ENCODE peak calls at places on chromosome 17, in five cellular contexts. One of them, this sample, is unnamed.

GRCh38 chr17:16442594-16443389 is 27.4 kb downstream of the TRPV2 start:
- DNase-seq in SK-N-SH: no peak
- DNase-seq in CD8-positive, alpha-beta memory T cell: no peak
- DNase-seq in left ventricle myocardium inferior: no peak
- DNase-seq in astrocyte of the spinal cord: no peak
- DNase-seq in this sample: peak

GRCh38 chr17:49577978-49578893 is 2.6 kb downstream of the NXPH3 start:
- DNase-seq in CD8-positive, alpha-beta memory T cell: no peak
- DNase-seq in left ventricle myocardium inferior: no peak
- DNase-seq in SK-N-SH: peak
- DNase-seq in astrocyte of the spinal cord: no peak
- DNase-seq in this sample: no peak

GRCh38 chr17:16135461-16135860 is 79.9 kb downstream of the NCOR1 start:
- DNase-seq in astrocyte of the spinal cord: no peak
- DNase-seq in left ventricle myocardium inferior: no peak
- DNase-seq in CD8-positive, alpha-beta memory T cell: no peak
- DNase-seq in SK-N-SH: no peak
- DNase-seq in this sample: no peak

GRCh38 chr17:43442711-43443110 is 41.1 kb upstream of the DHX8 start:
- DNase-seq in SK-N-SH: no peak
- DNase-seq in astrocyte of the spinal cord: peak
- DNase-seq in left ventricle myocardium inferior: no peak
- DNase-seq in CD8-positive, alpha-beta memory T cell: no peak
- DNase-seq in this sample: peak

GRCh38 chr17:55672585-55673501 is 49.8 kb downstream of the TMEM100 start:
- DNase-seq in astrocyte of the spinal cord: no peak
- DNase-seq in SK-N-SH: no peak
- DNase-seq in left ventricle myocardium inferior: no peak
- DNase-seq in CD8-positive, alpha-beta memory T cell: no peak
- DNase-seq in this sample: no peak

GRCh38 chr17:29710891-29711418 is 88.2 kb upstream of the CORO6 start:
- DNase-seq in CD8-positive, alpha-beta memory T cell: no peak
- DNase-seq in astrocyte of the spinal cord: no peak
- DNase-seq in left ventricle myocardium inferior: no peak
- DNase-seq in SK-N-SH: peak
- DNase-seq in this sample: no peak

GRCh38 chr17:77237232-77238008 is 96.7 kb downstream of the SEC14L1 start:
- DNase-seq in astrocyte of the spinal cord: no peak
- DNase-seq in SK-N-SH: no peak
- DNase-seq in CD8-positive, alpha-beta memory T cell: no peak
- DNase-seq in left ventricle myocardium inferior: no peak
- DNase-seq in this sample: no peak

GRCh38 chr17:6797718-6798351 is 21.8 kb downstream of the FBXO39 start:
- DNase-seq in CD8-positive, alpha-beta memory T cell: no peak
- DNase-seq in astrocyte of the spinal cord: no peak
- DNase-seq in SK-N-SH: no peak
- DNase-seq in left ventricle myocardium inferior: no peak
- DNase-seq in this sample: no peak

GRCh38 chr17:80425835-80426426 is 11.0 kb downstream of the ENDOV start:
- DNase-seq in SK-N-SH: peak
- DNase-seq in left ventricle myocardium inferior: no peak
- DNase-seq in CD8-positive, alpha-beta memory T cell: no peak
- DNase-seq in astrocyte of the spinal cord: no peak
- DNase-seq in this sample: no peak

GRCh38 chr17:62565817-62566216 is 61.7 kb upstream of the MRC2 start:
- DNase-seq in left ventricle myocardium inferior: no peak
- DNase-seq in CD8-positive, alpha-beta memory T cell: no peak
- DNase-seq in SK-N-SH: no peak
- DNase-seq in astrocyte of the spinal cord: peak
- DNase-seq in this sample: peak

GRCh38 chr17:62948370-62948769 is 17.7 kb upstream of the TANC2 start:
- DNase-seq in SK-N-SH: no peak
- DNase-seq in astrocyte of the spinal cord: no peak
- DNase-seq in left ventricle myocardium inferior: no peak
- DNase-seq in CD8-positive, alpha-beta memory T cell: no peak
- DNase-seq in this sample: no peak

GRCh38 chr17:64016248-64016784 is 4.1 kb downstream of the ICAM2 start:
- DNase-seq in CD8-positive, alpha-beta memory T cell: no peak
- DNase-seq in SK-N-SH: peak
- DNase-seq in left ventricle myocardium inferior: no peak
- DNase-seq in astrocyte of the spinal cord: no peak
- DNase-seq in this sample: no peak

GRCh38 chr17:64017381-64017980 is 3.0 kb downstream of the ICAM2 start:
- DNase-seq in SK-N-SH: no peak
- DNase-seq in left ventricle myocardium inferior: no peak
- DNase-seq in astrocyte of the spinal cord: no peak
- DNase-seq in CD8-positive, alpha-beta memory T cell: no peak
- DNase-seq in this sample: no peak

GRCh38 chr17:64016974-64017373 is 3.5 kb downstream of the ICAM2 start:
- DNase-seq in left ventricle myocardium inferior: no peak
- DNase-seq in CD8-positive, alpha-beta memory T cell: no peak
- DNase-seq in astrocyte of the spinal cord: no peak
- DNase-seq in SK-N-SH: no peak
- DNase-seq in this sample: no peak

GRCh38 chr17:64019486-64020067 is 856 bp downstream of the ICAM2 start:
- DNase-seq in left ventricle myocardium inferior: no peak
- DNase-seq in astrocyte of the spinal cord: no peak
- DNase-seq in CD8-positive, alpha-beta memory T cell: peak
- DNase-seq in SK-N-SH: no peak
- DNase-seq in this sample: no peak

DNA sequence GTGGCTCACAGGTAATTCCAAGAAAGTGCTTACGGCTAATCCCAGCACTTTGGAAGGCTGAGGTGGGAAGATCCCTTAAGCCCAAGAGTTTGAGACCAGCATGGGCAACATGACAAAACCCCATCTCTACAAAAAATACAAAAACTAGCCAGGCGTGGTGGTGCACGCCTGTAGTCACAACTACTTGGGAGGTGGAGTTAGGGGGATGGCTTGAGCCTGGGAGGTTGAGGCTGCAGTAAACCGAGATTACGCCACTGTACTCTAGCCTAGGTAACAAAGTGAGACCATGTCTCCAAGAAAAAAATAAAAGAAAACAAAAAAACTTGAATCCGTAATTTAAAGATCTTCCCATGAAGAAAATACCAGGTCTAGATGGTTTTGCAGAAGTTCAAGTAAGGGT is 5.0 kb downstream of the ICAM2 start:
- DNase-seq in SK-N-SH: no peak
- DNase-seq in astrocyte of the spinal cord: no peak
- DNase-seq in left ventricle myocardium inferior: no peak
- DNase-seq in CD8-positive, alpha-beta memory T cell: no peak
- DNase-seq in this sample: no peak
- H3K4me3 ChIP-seq in SK-N-SH: no peak
- H3K4me3 ChIP-seq in astrocyte of the spinal cord: no peak
- H3K4me3 ChIP-seq in left ventricle myocardium inferior: peak
- H3K4me3 ChIP-seq in CD8-positive, alpha-beta memory T cell: peak
- H3K4me3 ChIP-seq in this sample: no peak

DNA sequence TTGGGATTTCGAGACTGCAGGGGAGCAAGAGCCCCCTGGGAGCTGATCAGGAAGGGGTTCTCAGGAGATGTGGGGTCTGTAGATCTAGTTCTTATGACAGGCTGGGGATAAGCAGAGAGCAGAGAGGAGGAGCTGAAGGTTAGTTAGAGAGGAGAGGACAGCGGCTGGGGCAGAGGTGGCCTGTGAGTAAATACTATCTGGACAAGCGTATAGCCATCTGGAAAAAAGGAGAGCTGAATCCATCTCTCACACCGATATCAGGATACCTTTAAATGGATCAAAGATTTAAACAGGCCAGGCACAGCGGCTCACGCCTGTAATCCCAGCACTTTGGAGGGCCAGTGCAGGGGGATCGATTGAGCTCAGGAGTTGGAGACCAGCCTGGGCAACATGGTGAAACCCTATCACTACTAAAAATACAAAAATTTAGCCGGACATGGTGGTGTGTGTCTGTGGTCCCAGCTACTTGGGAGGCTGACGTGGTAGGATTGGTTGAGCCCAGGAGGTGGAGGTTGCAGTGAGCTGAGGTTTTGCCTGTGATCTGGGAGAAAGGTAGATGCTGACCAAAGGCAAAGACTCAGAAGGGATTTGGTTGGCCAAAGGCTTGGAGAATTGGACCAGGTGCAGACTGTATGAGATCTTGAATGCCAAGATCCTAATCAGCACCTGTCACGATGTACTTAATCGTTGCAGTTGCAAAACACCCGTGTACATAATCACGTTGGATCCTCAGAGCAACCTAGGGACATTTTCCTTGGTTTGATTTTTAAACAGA is 18.9 kb upstream of the SLC25A19 start:
- DNase-seq in left ventricle myocardium inferior: no peak
- DNase-seq in SK-N-SH: no peak
- DNase-seq in CD8-positive, alpha-beta memory T cell: no peak
- DNase-seq in astrocyte of the spinal cord: no peak
- DNase-seq in this sample: no peak
- H3K4me3 ChIP-seq in left ventricle myocardium inferior: no peak
- H3K4me3 ChIP-seq in SK-N-SH: no peak
- H3K4me3 ChIP-seq in CD8-positive, alpha-beta memory T cell: no peak
- H3K4me3 ChIP-seq in astrocyte of the spinal cord: no peak
- H3K4me3 ChIP-seq in this sample: no peak

GRCh38 chr17:61276806-61277205 is 122.8 kb upstream of the TBX2 start:
- DNase-seq in left ventricle myocardium inferior: no peak
- DNase-seq in CD8-positive, alpha-beta memory T cell: no peak
- DNase-seq in SK-N-SH: no peak
- DNase-seq in astrocyte of the spinal cord: no peak
- DNase-seq in this sample: no peak
- H3K4me3 ChIP-seq in left ventricle myocardium inferior: no peak
- H3K4me3 ChIP-seq in CD8-positive, alpha-beta memory T cell: no peak
- H3K4me3 ChIP-seq in SK-N-SH: no peak
- H3K4me3 ChIP-seq in astrocyte of the spinal cord: no peak
- H3K4me3 ChIP-seq in this sample: no peak

GRCh38 chr17:46770439-46770817 is 48.1 kb downstream of the WNT3 start:
- DNase-seq in astrocyte of the spinal cord: no peak
- DNase-seq in left ventricle myocardium inferior: no peak
- DNase-seq in SK-N-SH: peak
- DNase-seq in CD8-positive, alpha-beta memory T cell: peak
- DNase-seq in this sample: no peak
- H3K4me3 ChIP-seq in astrocyte of the spinal cord: no peak
- H3K4me3 ChIP-seq in left ventricle myocardium inferior: peak
- H3K4me3 ChIP-seq in SK-N-SH: peak
- H3K4me3 ChIP-seq in CD8-positive, alpha-beta memory T cell: no peak
- H3K4me3 ChIP-seq in this sample: peak